ENCODE peak calls at places on chromosomes 12 and 14, in nine cellular contexts. O is left cardiac atrium; T is nephron progenitor cell; N is glutamatergic neuron; H is stimulated activated CD8-positive, alpha-beta memory T cell treated with anti-CD3 and anti-CD28 coated beads, Interleukin-2, amount 100 ng/mL, for 48 hours; S is NCI-H460; P is neuronal stem cell; W is posterior cingulate gyrus; D is mucosa of descending colon. B is an unnamed sample.

GRCh38 chr12:119153477-119154434 is 25.0 kb upstream of the HSPB8 start:
- DNase-seq in O (peak; percentile 80), T (peak; percentile 95), N (peak; percentile 82), H (no peak), S (peak; percentile 80), P (peak; percentile 87), W (no peak), D (peak; percentile 38), B (peak; percentile 76)

GRCh38 chr14:60266021-60266937 is 17.3 kb downstream of the PPM1A start:
- DNase-seq in O (no peak), T (no peak), N (peak; percentile 19), H (no peak), S (no peak), P (no peak), W (no peak), D (peak; percentile 40), B (no peak)

GRCh38 chr14:88231626-88232025 is 91.4 kb downstream of the KCNK10 start:
- DNase-seq in O (no peak), T (no peak), N (no peak), H (no peak), S (no peak), P (no peak), W (no peak), D (no peak), B (no peak)

GRCh38 chr12:51269174-51270066 is 795 bp downstream of the SMAGP start:
- DNase-seq in O (peak; percentile 51), T (peak; percentile 59), N (peak; percentile 62), H (no peak), S (peak; percentile 44), P (peak; percentile 64), W (no peak), D (peak; percentile 84), B (no peak)

GRCh38 chr14:51209457-51209856 is 30.6 kb upstream of the TMX1 start:
- DNase-seq in O (no peak), T (no peak), N (peak; percentile 67), H (no peak), S (no peak), P (no peak), W (no peak), D (no peak), B (no peak)

GRCh38 chr14:70885343-70886014 is 21.8 kb upstream of the PCNX1 start:
- DNase-seq in O (no peak), T (no peak), N (peak; percentile 39), H (peak; percentile 29), S (no peak), P (no peak), W (no peak), D (no peak), B (no peak)

GRCh38 chr14:35390577-35391387 is 13.8 kb downstream of the NFKBIA start:
- DNase-seq in O (no peak), T (no peak), N (no peak), H (no peak), S (no peak), P (no peak), W (no peak), D (no peak), B (no peak)

GRCh38 chr12:106841471-106842302 is 67.2 kb downstream of the RIC8B start:
- DNase-seq in O (no peak), T (peak; percentile 26), N (peak; percentile 26), H (no peak), S (peak; percentile 60), P (peak; percentile 38), W (no peak), D (peak; percentile 74), B (no peak)

GRCh38 chr12:31324845-31325523 is 966 bp downstream of the SINHCAF start:
- DNase-seq in O (peak; percentile 67), T (peak; percentile 46), N (peak; percentile 48), H (peak; percentile 14), S (no peak), P (peak; percentile 30), W (peak; percentile 10), D (peak; percentile 65), B (peak; percentile 80)

GRCh38 chr12:93745304-93745703 is 68.1 kb downstream of the CRADD start:
- DNase-seq in O (no peak), T (no peak), N (no peak), H (no peak), S (no peak), P (no peak), W (no peak), D (no peak), B (no peak)

GRCh38 chr14:69612014-69612758 is 790 bp downstream of the SUSD6 start:
- DNase-seq in O (peak; percentile 42), T (no peak), N (peak; percentile 35), H (peak; percentile 19), S (no peak), P (peak; percentile 30), W (no peak), D (peak; percentile 51), B (no peak)

GRCh38 chr14:33165144-33165925 is 226.7 kb downstream of the NPAS3 start:
- DNase-seq in O (no peak), T (peak; percentile 9), N (no peak), H (no peak), S (no peak), P (peak; percentile 12), W (no peak), D (no peak), B (no peak)

GRCh38 chr12:64413884-64414283 is 9.7 kb downstream of the XPOT start:
- DNase-seq in O (no peak), T (no peak), N (no peak), H (no peak), S (no peak), P (no peak), W (no peak), D (no peak), B (no peak)

GRCh38 chr14:74934476-74935339 is 11.6 kb upstream of the RPS6KL1 start:
- DNase-seq in O (no peak), T (no peak), N (peak; percentile 67), H (no peak), S (no peak), P (no peak), W (no peak), D (no peak), B (no peak)

GRCh38 chr12:24185787-24186186 is 236.3 kb upstream of the SOX5 start:
- DNase-seq in O (no peak), T (no peak), N (no peak), H (no peak), S (no peak), P (no peak), W (no peak), D (no peak), B (no peak)

GRCh38 chr12:53803703-53804102 is 51.9 kb upstream of the CISTR start:
- DNase-seq in O (no peak), T (no peak), N (no peak), H (no peak), S (no peak), P (no peak), W (no peak), D (no peak), B (no peak)

GRCh38 chr12:111287125-111287900 is 81.6 kb downstream of the PHETA1 start:
- DNase-seq in O (no peak), T (no peak), N (no peak), H (no peak), S (no peak), P (no peak), W (no peak), D (no peak), B (no peak)

GRCh38 chr12:87439990-87440827 is 589.0 kb downstream of the C12orf50 start:
- DNase-seq in O (no peak), T (no peak), N (no peak), H (no peak), S (peak; percentile 46), P (no peak), W (no peak), D (peak; percentile 63), B (no peak)

GRCh38 chr14:42569227-42569626 is 962.6 kb downstream of the LRFN5 start:
- DNase-seq in O (no peak), T (no peak), N (no peak), H (no peak), S (no peak), P (no peak), W (no peak), D (no peak), B (no peak)

GRCh38 chr12:39571351-39571750 is 48.3 kb downstream of the ABCD2 start:
- DNase-seq in O (no peak), T (no peak), N (no peak), H (no peak), S (no peak), P (no peak), W (no peak), D (no peak), B (no peak)

GRCh38 chr12:53743277-53744129 is 8.3 kb downstream of the CISTR start:
- DNase-seq in O (peak; percentile 50), T (peak; percentile 68), N (peak; percentile 72), H (no peak), S (peak; percentile 69), P (peak; percentile 85), W (peak; percentile 52), D (peak; percentile 49), B (no peak)

GRCh38 chr12:116590561-116590960 is 31.4 kb downstream of the MAP1LC3B2 start:
- DNase-seq in O (no peak), T (no peak), N (no peak), H (no peak), S (peak; percentile 32), P (no peak), W (no peak), D (no peak), B (no peak)

GRCh38 chr12:77062846-77063461 is 2.4 kb downstream of the E2F7 start:
- DNase-seq in O (peak; percentile 45), T (no peak), N (no peak), H (no peak), S (peak; percentile 30), P (no peak), W (no peak), D (no peak), B (no peak)

GRCh38 chr12:67446716-67447115 is 177.6 kb downstream of the CAND1 start:
- DNase-seq in O (no peak), T (no peak), N (no peak), H (no peak), S (no peak), P (no peak), W (no peak), D (no peak), B (no peak)

GRCh38 chr12:56221233-56221756 is 427 bp downstream of the RNF41 start:
- DNase-seq in O (peak; percentile 66), T (peak; percentile 65), N (peak; percentile 49), H (no peak), S (no peak), P (peak; percentile 65), W (peak; percentile 20), D (peak; percentile 45), B (peak; percentile 88)

GRCh38 chr12:27177716-27178115 is 66.4 kb upstream of the STK38L start:
- DNase-seq in O (no peak), T (no peak), N (no peak), H (no peak), S (peak; percentile 18), P (no peak), W (no peak), D (no peak), B (no peak)

GRCh38 chr14:21748869-21749303 is 75.3 kb upstream of the OR4E1 start:
- DNase-seq in O (no peak), T (peak; percentile 64), N (peak; percentile 60), H (no peak), S (peak; percentile 49), P (peak; percentile 49), W (peak; percentile 22), D (peak; percentile 72), B (no peak)

GRCh38 chr14:75941030-75941429 is 40.8 kb downstream of the TGFB3 start:
- DNase-seq in O (peak; percentile 39), T (no peak), N (peak; percentile 46), H (no peak), S (no peak), P (no peak), W (no peak), D (no peak), B (no peak)

GRCh38 chr14:30129795-30130194 is 202.1 kb upstream of the PRKD1 start:
- DNase-seq in O (no peak), T (no peak), N (no peak), H (no peak), S (no peak), P (no peak), W (no peak), D (no peak), B (no peak)

GRCh38 chr12:46786774-46787173 is 39.0 kb downstream of the SLC38A4 start:
- DNase-seq in O (no peak), T (no peak), N (no peak), H (no peak), S (peak; percentile 50), P (no peak), W (no peak), D (no peak), B (no peak)

GRCh38 chr12:6230321-6231110 is 30.3 kb downstream of the CD9 start:
- DNase-seq in O (peak; percentile 65), T (no peak), N (no peak), H (peak; percentile 39), S (no peak), P (no peak), W (peak; percentile 77), D (peak; percentile 74), B (peak; percentile 94)